ENCODE peak calls at places on chromosomes 11 and 22, in nine cellular contexts. P is GM23338, C is MM.1S, O is HCT116, Z is GM23248, S is OCI-LY7, N is SK-N-SH, M is PC-3, F is hepatocyte. G is an unnamed sample. For H3K79me2, the result is how much of the 10 kb centered on the place peaks cover.

GRCh38 chr11:11250470-11250869 is 102.6 kb downstream of the CSNK2A3 start:
- DNase-seq in P (no peak), C (peak), O (no peak), Z (no peak), S (no peak), N (no peak), M (no peak), F (peak), G (no peak)

GRCh38 chr22:45009881-45010531 is at the start of gene PHF21B:
- DNase-seq in P (peak), C (no peak), O (no peak), Z (peak), S (peak), N (peak), M (no peak), F (peak), G (peak)

GRCh38 chr11:73510877-73511276 is 87.0 kb downstream of the FAM168A start:
- DNase-seq in P (no peak), C (no peak), O (no peak), Z (no peak), S (no peak), N (no peak), M (no peak), F (no peak), G (no peak)

GRCh38 chr11:65773784-65774411 is 6.9 kb downstream of the AP5B1 start:
- DNase-seq in P (no peak), C (no peak), O (no peak), Z (peak), S (peak), N (no peak), M (no peak), F (no peak), G (no peak)

GRCh38 chr11:22456993-22457748 is 119.0 kb downstream of the SLC17A6 start:
- DNase-seq in P (no peak), C (no peak), O (no peak), Z (no peak), S (no peak), N (no peak), M (peak), F (no peak), G (peak)

GRCh38 chr22:50012201-50013181 is at the start of gene IL17REL:
- DNase-seq in P (no peak), C (no peak), O (no peak), Z (peak), S (no peak), N (peak), M (peak), F (peak), G (no peak)

GRCh38 chr11:56207796-56208195 is 26.3 kb downstream of the OR5T2 start:
- DNase-seq in P (no peak), C (no peak), O (no peak), Z (no peak), S (no peak), N (no peak), M (no peak), F (no peak), G (no peak)

GRCh38 chr22:43859621-43860020 is 2.7 kb downstream of the SULT4A1 start:
- DNase-seq in P (no peak), C (no peak), O (no peak), Z (no peak), S (no peak), N (no peak), M (no peak), F (no peak), G (no peak)

GRCh38 chr11:86595401-86595800 is 77.0 kb downstream of the ME3 start:
- DNase-seq in P (no peak), C (no peak), O (no peak), Z (no peak), S (no peak), N (no peak), M (no peak), F (no peak), G (no peak)

GRCh38 chr11:75262436-75262835 is 21.9 kb downstream of the TPBGL start:
- DNase-seq in P (no peak), C (no peak), O (no peak), Z (no peak), S (no peak), N (no peak), M (no peak), F (no peak), G (no peak)

GRCh38 chr11:116557261-116557660 is 215.5 kb downstream of the BUD13 start:
- DNase-seq in P (no peak), C (no peak), O (no peak), Z (peak), S (no peak), N (peak), M (no peak), F (no peak), G (no peak)

GRCh38 chr11:57792060-57792541 is 30.5 kb downstream of the CTNND1 start:
- DNase-seq in P (no peak), C (no peak), O (no peak), Z (no peak), S (no peak), N (no peak), M (no peak), F (no peak), G (no peak)

GRCh38 chr11:82831364-82831763 is 68.9 kb downstream of the PRCP start:
- DNase-seq in P (no peak), C (no peak), O (no peak), Z (no peak), S (no peak), N (no peak), M (no peak), F (peak), G (no peak)
- TF ChIP-seq EZH2phosphoT487 in P (no peak), C (no peak), O (no peak), Z (no peak), S (no peak), N (no peak), M (no peak), F (no peak), G (no peak)

GRCh38 chr11:119699227-119699626 is 29.8 kb downstream of the NECTIN1 start:
- DNase-seq in P (no peak), C (no peak), O (no peak), Z (peak), S (no peak), N (no peak), M (no peak), F (peak), G (no peak)

GRCh38 chr11:119701591-119702260 is 27.3 kb downstream of the NECTIN1 start:
- DNase-seq in P (no peak), C (no peak), O (no peak), Z (no peak), S (no peak), N (peak), M (peak), F (no peak), G (no peak)

GRCh38 chr11:119700536-119701346 is 28.3 kb downstream of the NECTIN1 start:
- DNase-seq in P (no peak), C (no peak), O (no peak), Z (peak), S (no peak), N (no peak), M (peak), F (no peak), G (no peak)

GRCh38 chr11:119697882-119698281 is 31.1 kb downstream of the NECTIN1 start:
- DNase-seq in P (no peak), C (no peak), O (no peak), Z (no peak), S (no peak), N (no peak), M (no peak), F (no peak), G (no peak)

GRCh38 chr11:119700030-119700429 is 29.0 kb downstream of the NECTIN1 start:
- DNase-seq in P (no peak), C (no peak), O (no peak), Z (no peak), S (no peak), N (no peak), M (no peak), F (no peak), G (no peak)
- H3K79me2 ChIP-seq in P (half or more), C (half or more), O (under half), Z (under half), S (under half), N (under half), M (under half), F (under half), G (half or more)

GRCh38 chr11:103806130-103806900 is 230.1 kb upstream of the DDI1 start:
- DNase-seq in P (no peak), C (no peak), O (no peak), Z (peak), S (no peak), N (no peak), M (peak), F (peak), G (no peak)
- TF ChIP-seq EZH2phosphoT487 in P (no peak), C (no peak), O (no peak), Z (no peak), S (no peak), N (no peak), M (no peak), F (no peak), G (no peak)

GRCh38 chr22:41310336-41310735 is 9.0 kb downstream of the ZC3H7B start:
- DNase-seq in P (no peak), C (no peak), O (no peak), Z (no peak), S (no peak), N (no peak), M (no peak), F (no peak), G (no peak)

GRCh38 chr22:41314821-41315220 is 13.5 kb downstream of the ZC3H7B start:
- DNase-seq in P (no peak), C (no peak), O (no peak), Z (no peak), S (no peak), N (no peak), M (no peak), F (no peak), G (no peak)

GRCh38 chr22:41320416-41321240 is 19.3 kb downstream of the ZC3H7B start:
- DNase-seq in P (no peak), C (no peak), O (no peak), Z (no peak), S (no peak), N (no peak), M (no peak), F (no peak), G (no peak)

GRCh38 chr22:41311487-41311886 is 10.2 kb downstream of the ZC3H7B start:
- DNase-seq in P (no peak), C (no peak), O (no peak), Z (no peak), S (no peak), N (no peak), M (no peak), F (no peak), G (no peak)

DNA sequence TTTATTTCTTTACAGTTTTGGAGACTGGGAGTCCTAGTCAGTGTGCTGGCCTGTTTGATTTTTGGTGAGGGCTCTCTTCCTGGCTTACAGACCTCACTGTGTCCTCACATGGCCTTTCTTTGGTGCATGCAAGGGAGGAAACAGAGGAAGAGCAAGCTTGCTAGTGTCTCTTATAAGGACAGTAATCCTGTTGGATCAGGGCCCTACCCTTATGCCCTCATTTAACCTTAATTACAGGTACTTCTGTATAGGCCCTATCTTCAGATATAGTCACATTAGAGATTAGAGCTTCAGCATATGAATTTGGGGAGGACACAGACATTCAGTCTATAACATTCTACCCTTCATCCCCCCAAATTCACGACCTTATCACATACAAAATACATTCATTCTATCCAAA is 14.3 kb downstream of the ZC3H7B start:
- DNase-seq in P (no peak), C (no peak), O (no peak), Z (no peak), S (no peak), N (no peak), M (no peak), F (no peak), G (no peak)
- H3K79me2 ChIP-seq in P (half or more), C (half or more), O (under half), Z (half or more), S (half or more), N (under half), M (under half), F (half or more), G (half or more)

GRCh38 chr11:2295971-2296912 is 5.5 kb downstream of the C11orf21 start:
- DNase-seq in P (no peak), C (no peak), O (no peak), Z (no peak), S (no peak), N (no peak), M (no peak), F (no peak), G (no peak)
- TF ChIP-seq EZH2phosphoT487 in P (no peak), C (no peak), O (no peak), Z (no peak), S (no peak), N (no peak), M (no peak), F (no peak), G (no peak)

DNA sequence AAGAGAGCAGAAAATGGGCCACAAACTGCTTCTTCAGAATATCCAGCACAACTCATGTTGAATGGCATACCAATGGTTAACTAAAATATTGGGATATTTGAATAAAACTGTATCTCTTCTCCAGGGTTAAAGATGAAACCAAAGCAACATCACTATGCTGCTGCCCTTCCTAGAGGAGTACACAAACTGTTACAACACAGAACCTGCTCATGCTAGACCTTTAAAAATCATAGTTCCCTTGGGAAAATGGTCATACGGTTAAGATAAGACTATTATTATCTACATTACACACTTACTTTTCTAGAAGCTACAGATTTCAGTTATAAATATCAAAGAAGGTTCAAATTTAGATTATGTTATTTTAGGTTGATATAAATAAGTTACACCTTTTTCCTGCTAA is 78.6 kb upstream of the TP53AIP1 start:
- DNase-seq in P (no peak), C (no peak), O (no peak), Z (peak), S (no peak), N (no peak), M (peak), F (no peak), G (no peak)
- H3K79me2 ChIP-seq in P (under half), C (under half), O (under half), Z (under half), S (under half), N (under half), M (half or more), F (under half), G (under half)